ENCODE peak calls at places on chromosomes 2 and 18, in ten cellular contexts. Z, Q, G, B, T, H, W, L, N and E are unnamed samples.

GRCh38 chr2:159875083-159875482 is 77.1 kb upstream of the CD302 start:
- DNase-seq in Z (peak), Q (no peak), G (peak), B (no peak), T (no peak), H (no peak), W (no peak), L (no peak), N (no peak), E (no peak)

GRCh38 chr2:237967463-237967871 is 653 bp downstream of the UBE2F start:
- DNase-seq in Z (peak), Q (no peak), G (peak), B (peak), T (no peak), H (peak), W (no peak), L (peak), N (peak), E (peak)

GRCh38 chr18:74331404-74331803 is 15.8 kb downstream of the C18orf63 start:
- DNase-seq in Z (no peak), Q (peak), G (no peak), B (no peak), T (peak), H (no peak), W (peak), L (no peak), N (peak), E (no peak)

GRCh38 chr2:18169121-18169786 is 290.8 kb downstream of the KCNS3 start:
- DNase-seq in Z (no peak), Q (peak), G (no peak), B (no peak), T (peak), H (no peak), W (no peak), L (no peak), N (peak), E (no peak)

GRCh38 chr18:21735452-21736015 is 5.1 kb upstream of the MIB1 start:
- DNase-seq in Z (no peak), Q (no peak), G (no peak), B (no peak), T (peak), H (peak), W (peak), L (no peak), N (peak), E (no peak)

GRCh38 chr2:155223781-155224406 is 525.4 kb downstream of the KCNJ3 start:
- DNase-seq in Z (no peak), Q (peak), G (no peak), B (no peak), T (peak), H (no peak), W (peak), L (no peak), N (peak), E (no peak)

GRCh38 chr2:163187119-163187518 is 348.6 kb upstream of the KCNH7 start:
- DNase-seq in Z (no peak), Q (no peak), G (no peak), B (no peak), T (no peak), H (no peak), W (no peak), L (no peak), N (no peak), E (no peak)

GRCh38 chr18:40314199-40314598 is 1640.8 kb upstream of the PIK3C3 start:
- DNase-seq in Z (no peak), Q (no peak), G (no peak), B (no peak), T (no peak), H (no peak), W (no peak), L (no peak), N (no peak), E (no peak)

GRCh38 chr2:172702451-172702850 is 33.2 kb upstream of the RAPGEF4 start:
- DNase-seq in Z (no peak), Q (no peak), G (no peak), B (no peak), T (no peak), H (no peak), W (no peak), L (no peak), N (no peak), E (no peak)

GRCh38 chr2:46735108-46735691 is 180.4 kb downstream of the MCFD2 start:
- DNase-seq in Z (no peak), Q (no peak), G (no peak), B (no peak), T (no peak), H (no peak), W (no peak), L (no peak), N (no peak), E (no peak)

GRCh38 chr2:113144259-113144658 is 16.9 kb downstream of the IL1RN start:
- DNase-seq in Z (no peak), Q (no peak), G (no peak), B (no peak), T (no peak), H (no peak), W (no peak), L (no peak), N (no peak), E (no peak)

GRCh38 chr2:100006516-100006915 is 135.9 kb downstream of the AFF3 start:
- DNase-seq in Z (no peak), Q (no peak), G (no peak), B (no peak), T (no peak), H (no peak), W (no peak), L (no peak), N (no peak), E (no peak)

DNA sequence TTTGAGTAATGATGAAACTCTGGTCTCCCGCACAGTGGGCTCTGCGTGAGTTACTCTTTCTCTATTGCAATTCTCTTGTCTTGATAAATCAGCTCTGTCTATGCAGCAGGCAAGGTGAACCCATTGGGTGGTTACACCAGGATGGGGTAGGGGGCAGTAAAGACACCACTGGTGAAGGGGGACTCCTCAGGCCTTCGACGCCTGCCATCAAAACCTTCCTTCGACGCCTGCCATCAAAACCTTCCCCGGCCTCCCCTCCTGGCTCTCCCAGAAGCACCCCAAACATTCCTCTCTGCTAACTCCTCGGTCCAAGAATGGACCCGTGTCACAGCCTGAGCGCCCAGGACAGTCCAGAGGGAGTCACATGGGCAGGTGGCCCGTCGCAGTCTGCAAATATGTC is 4.8 kb upstream of the STARD7 start:
- DNase-seq in Z (no peak), Q (no peak), G (no peak), B (no peak), T (no peak), H (no peak), W (no peak), L (no peak), N (no peak), E (no peak)
- TF ChIP-seq CTCF in Z (no peak), Q (no peak), G (no peak), B (no peak), T (no peak), H (no peak), W (no peak), L (no peak), N (no peak), E (no peak)

GRCh38 chr18:68152770-68153169 is 562.1 kb downstream of the TMX3 start:
- DNase-seq in Z (no peak), Q (no peak), G (no peak), B (no peak), T (no peak), H (no peak), W (no peak), L (no peak), N (no peak), E (no peak)
- TF ChIP-seq CTCF in Z (no peak), Q (peak), G (no peak), B (no peak), T (no peak), H (no peak), W (no peak), L (no peak), N (peak), E (no peak)

GRCh38 chr18:3057526-3057925 is 44.6 kb upstream of the LPIN2 start:
- DNase-seq in Z (no peak), Q (no peak), G (no peak), B (no peak), T (no peak), H (no peak), W (no peak), L (no peak), N (no peak), E (no peak)

GRCh38 chr18:3054785-3055184 is 41.8 kb upstream of the LPIN2 start:
- DNase-seq in Z (no peak), Q (peak), G (no peak), B (no peak), T (no peak), H (no peak), W (no peak), L (no peak), N (peak), E (no peak)

GRCh38 chr18:3055861-3056260 is 42.9 kb upstream of the LPIN2 start:
- DNase-seq in Z (no peak), Q (peak), G (no peak), B (no peak), T (no peak), H (no peak), W (no peak), L (no peak), N (no peak), E (no peak)

GRCh38 chr18:3055201-3055600 is 42.3 kb upstream of the LPIN2 start:
- DNase-seq in Z (no peak), Q (peak), G (no peak), B (no peak), T (peak), H (no peak), W (peak), L (no peak), N (no peak), E (no peak)

GRCh38 chr18:3056311-3056710 is 43.4 kb upstream of the LPIN2 start:
- DNase-seq in Z (no peak), Q (no peak), G (no peak), B (no peak), T (no peak), H (no peak), W (no peak), L (no peak), N (no peak), E (no peak)
- TF ChIP-seq CTCF in Z (no peak), Q (no peak), G (no peak), B (no peak), T (no peak), H (no peak), W (no peak), L (no peak), N (no peak), E (no peak)

GRCh38 chr2:74474899-74475298 is 2.4 kb upstream of the MRPL53 start:
- DNase-seq in Z (no peak), Q (no peak), G (no peak), B (no peak), T (no peak), H (no peak), W (peak), L (no peak), N (no peak), E (no peak)

GRCh38 chr2:74474481-74474880 is 2.0 kb upstream of the MRPL53 start:
- DNase-seq in Z (peak), Q (no peak), G (no peak), B (no peak), T (no peak), H (no peak), W (no peak), L (no peak), N (no peak), E (no peak)

GRCh38 chr2:74472945-74473258 is 422 bp upstream of the MRPL53 start:
- DNase-seq in Z (no peak), Q (no peak), G (no peak), B (no peak), T (no peak), H (no peak), W (no peak), L (no peak), N (no peak), E (no peak)

GRCh38 chr2:74471332-74472065 is 981 bp downstream of the MRPL53 start:
- DNase-seq in Z (no peak), Q (no peak), G (no peak), B (no peak), T (no peak), H (no peak), W (no peak), L (no peak), N (no peak), E (no peak)

DNA sequence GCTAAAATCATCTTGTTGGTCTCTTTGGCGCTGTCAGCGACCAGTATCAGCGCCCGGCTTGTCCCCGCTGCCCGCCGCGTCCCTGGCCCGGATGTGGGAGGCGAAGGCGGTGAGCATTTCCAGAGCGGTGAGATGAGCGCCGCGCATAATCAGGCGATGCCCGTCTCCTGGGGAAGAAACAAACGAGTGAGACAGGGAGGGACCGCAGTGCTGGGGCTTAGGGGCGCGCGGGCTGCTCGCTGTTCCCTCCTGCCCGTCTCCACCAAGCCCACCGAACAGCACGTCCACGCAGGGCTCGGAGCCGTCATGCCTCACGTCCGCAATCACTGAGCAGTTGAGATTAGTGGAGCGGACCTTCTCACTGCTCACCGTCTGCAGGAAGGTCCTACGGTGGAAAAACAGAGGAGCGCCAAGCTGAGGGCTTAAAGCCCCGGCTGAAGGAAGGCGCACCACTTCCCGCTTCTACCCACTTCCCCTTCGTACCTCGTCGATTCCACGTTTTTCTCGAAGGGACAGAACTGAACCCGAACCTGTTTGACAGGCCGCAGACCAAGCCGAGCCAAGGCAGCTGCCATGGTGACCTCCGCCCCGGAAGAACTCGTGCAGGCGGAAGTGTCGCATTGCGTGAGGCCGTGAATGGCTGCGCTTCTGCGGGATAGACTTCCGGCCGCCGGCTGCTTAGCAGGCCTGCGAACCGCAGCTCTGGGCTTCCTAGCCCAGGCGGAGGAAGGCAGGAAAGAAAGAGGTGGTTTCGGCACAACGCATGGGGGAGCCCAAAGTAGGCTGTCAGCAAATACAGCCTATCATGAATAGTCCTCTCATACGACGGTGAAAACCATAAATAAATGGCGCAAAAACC is at the start of gene MRPL53:
- DNase-seq in Z (peak), Q (peak), G (peak), B (peak), T (peak), H (peak), W (peak), L (peak), N (peak), E (peak)
- TF ChIP-seq CTCF in Z (no peak), Q (no peak), G (no peak), B (no peak), T (no peak), H (no peak), W (no peak), L (no peak), N (no peak), E (no peak)

GRCh38 chr2:105335469-105335868 is 1.9 kb upstream of the C2orf49 start:
- DNase-seq in Z (no peak), Q (no peak), G (no peak), B (no peak), T (no peak), H (no peak), W (no peak), L (no peak), N (no peak), E (no peak)

GRCh38 chr2:105339414-105339813 is 2.1 kb downstream of the C2orf49 start:
- DNase-seq in Z (no peak), Q (no peak), G (no peak), B (no peak), T (no peak), H (no peak), W (no peak), L (no peak), N (no peak), E (no peak)

GRCh38 chr2:105336786-105337121 is 586 bp upstream of the C2orf49 start:
- DNase-seq in Z (no peak), Q (no peak), G (no peak), B (no peak), T (no peak), H (no peak), W (no peak), L (no peak), N (no peak), E (no peak)

GRCh38 chr2:105338020-105338385 is 663 bp downstream of the C2orf49 start:
- DNase-seq in Z (no peak), Q (no peak), G (no peak), B (no peak), T (no peak), H (no peak), W (no peak), L (no peak), N (no peak), E (no peak)

GRCh38 chr2:105337122-105338019 is at the start of gene C2orf49:
- DNase-seq in Z (peak), Q (peak), G (peak), B (peak), T (peak), H (peak), W (peak), L (peak), N (peak), E (peak)
- TF ChIP-seq CTCF in Z (no peak), Q (no peak), G (no peak), B (no peak), T (no peak), H (no peak), W (no peak), L (no peak), N (no peak), E (no peak)

GRCh38 chr18:26546170-26546874 is 2.0 kb downstream of the KCTD1 start:
- DNase-seq in Z (no peak), Q (peak), G (no peak), B (no peak), T (peak), H (no peak), W (no peak), L (no peak), N (peak), E (no peak)

GRCh38 chr18:26548144-26549102 is at the start of gene KCTD1:
- DNase-seq in Z (peak), Q (peak), G (peak), B (peak), T (peak), H (peak), W (peak), L (peak), N (peak), E (peak)

GRCh38 chr18:26546875-26547301 is 1.5 kb downstream of the KCTD1 start:
- DNase-seq in Z (peak), Q (no peak), G (no peak), B (no peak), T (no peak), H (peak), W (no peak), L (no peak), N (no peak), E (no peak)

GRCh38 chr18:26549103-26549485 is 741 bp upstream of the KCTD1 start:
- DNase-seq in Z (no peak), Q (peak), G (peak), B (no peak), T (peak), H (peak), W (peak), L (peak), N (peak), E (no peak)

GRCh38 chr18:26547302-26548143 is 830 bp downstream of the KCTD1 start:
- DNase-seq in Z (peak), Q (peak), G (peak), B (peak), T (peak), H (peak), W (peak), L (peak), N (peak), E (peak)
- TF ChIP-seq CTCF in Z (peak), Q (peak), G (peak), B (no peak), T (peak), H (peak), W (peak), L (peak), N (peak), E (peak)

GRCh38 chr2:39218401-39218800 is 25.4 kb downstream of the CDKL4 start:
- DNase-seq in Z (no peak), Q (no peak), G (no peak), B (no peak), T (no peak), H (no peak), W (no peak), L (no peak), N (no peak), E (no peak)

GRCh38 chr2:39217192-39217550 is 26.6 kb downstream of the CDKL4 start:
- DNase-seq in Z (no peak), Q (no peak), G (no peak), B (no peak), T (no peak), H (no peak), W (no peak), L (no peak), N (no peak), E (no peak)

GRCh38 chr2:39220136-39220535 is 23.6 kb downstream of the CDKL4 start:
- DNase-seq in Z (no peak), Q (no peak), G (no peak), B (no peak), T (no peak), H (no peak), W (no peak), L (no peak), N (no peak), E (no peak)

GRCh38 chr2:39215545-39215944 is 28.2 kb downstream of the CDKL4 start:
- DNase-seq in Z (no peak), Q (no peak), G (no peak), B (no peak), T (no peak), H (no peak), W (no peak), L (no peak), N (no peak), E (no peak)

DNA sequence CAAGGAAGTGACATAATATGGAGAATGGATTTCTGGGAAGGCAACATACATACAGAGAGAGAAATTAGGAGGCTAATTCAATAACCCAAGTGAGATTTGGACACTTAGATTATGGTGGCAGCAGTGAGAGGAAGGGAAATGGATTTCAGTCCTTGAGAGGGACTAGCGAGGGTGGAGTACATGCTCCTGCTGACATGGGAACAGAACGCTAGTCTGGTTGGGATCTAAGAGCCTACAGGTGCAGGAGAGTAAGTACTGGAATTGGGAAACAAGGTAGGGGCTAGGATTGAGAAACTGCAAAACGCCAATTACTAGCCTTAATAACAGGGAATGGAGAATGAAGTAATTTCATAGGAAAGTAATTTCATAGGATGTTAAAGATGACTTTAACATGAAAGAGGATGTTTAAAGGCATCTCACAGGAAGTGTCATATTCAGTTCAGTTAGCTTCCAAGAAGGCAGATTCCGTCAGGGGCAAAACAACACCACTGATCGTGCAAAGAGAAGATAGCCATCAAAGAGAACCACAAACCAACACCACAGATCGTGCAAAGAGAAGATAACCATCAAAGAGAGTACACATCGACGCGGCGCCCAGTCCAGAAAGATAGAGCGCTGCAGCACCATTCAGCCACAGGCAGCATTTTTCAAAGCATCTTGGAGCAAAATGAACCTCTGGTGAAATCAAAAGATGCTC is 27.1 kb downstream of the CDKL4 start:
- DNase-seq in Z (no peak), Q (no peak), G (no peak), B (no peak), T (no peak), H (no peak), W (no peak), L (no peak), N (no peak), E (no peak)
- TF ChIP-seq CTCF in Z (no peak), Q (no peak), G (no peak), B (no peak), T (no peak), H (no peak), W (no peak), L (no peak), N (no peak), E (no peak)

GRCh38 chr2:153478289-153479261 is at the start of gene RPRM:
- DNase-seq in Z (peak), Q (peak), G (peak), B (peak), T (peak), H (peak), W (peak), L (peak), N (peak), E (peak)
- TF ChIP-seq CTCF in Z (peak), Q (peak), G (peak), B (no peak), T (peak), H (peak), W (peak), L (peak), N (peak), E (peak)